ENCODE peak calls at places on chromosomes 2 and 18, in six cellular contexts. One of them, this sample, is unnamed.

GRCh38 chr2:209579236-209579749 is 155.4 kb downstream of the MAP2 start:
- DNase-seq in IMR-90: no peak
- DNase-seq in neuronal stem cell: peak
- DNase-seq in H9: peak
- DNase-seq in mesenchymal stem cell: no peak
- DNase-seq in H1: no peak
- DNase-seq in this sample: no peak

GRCh38 chr2:166068981-166069380 is 58.8 kb downstream of the SCN1A start:
- DNase-seq in IMR-90: peak
- DNase-seq in neuronal stem cell: no peak
- DNase-seq in H9: no peak
- DNase-seq in mesenchymal stem cell: no peak
- DNase-seq in H1: no peak
- DNase-seq in this sample: peak

GRCh38 chr2:200226652-200227426 is 79.7 kb upstream of the SPATS2L start:
- DNase-seq in IMR-90: no peak
- DNase-seq in neuronal stem cell: no peak
- DNase-seq in H9: no peak
- DNase-seq in mesenchymal stem cell: no peak
- DNase-seq in H1: no peak
- DNase-seq in this sample: no peak

GRCh38 chr2:195934484-195934883 is 134.2 kb downstream of the DNAH7 start:
- DNase-seq in IMR-90: no peak
- DNase-seq in neuronal stem cell: no peak
- DNase-seq in H9: no peak
- DNase-seq in mesenchymal stem cell: no peak
- DNase-seq in H1: no peak
- DNase-seq in this sample: no peak

GRCh38 chr2:80489718-80490117 is 185.2 kb upstream of the LRRTM1 start:
- DNase-seq in IMR-90: peak
- DNase-seq in neuronal stem cell: no peak
- DNase-seq in H9: no peak
- DNase-seq in mesenchymal stem cell: peak
- DNase-seq in H1: no peak
- DNase-seq in this sample: peak

GRCh38 chr18:79422022-79422782 is 26.5 kb downstream of the NFATC1 start:
- DNase-seq in IMR-90: peak
- DNase-seq in neuronal stem cell: no peak
- DNase-seq in H9: no peak
- DNase-seq in mesenchymal stem cell: no peak
- DNase-seq in H1: no peak
- DNase-seq in this sample: no peak

GRCh38 chr2:41187683-41188082 is 735.8 kb upstream of the SLC8A1 start:
- DNase-seq in IMR-90: no peak
- DNase-seq in neuronal stem cell: no peak
- DNase-seq in H9: no peak
- DNase-seq in mesenchymal stem cell: no peak
- DNase-seq in H1: no peak
- DNase-seq in this sample: no peak

GRCh38 chr2:86330015-86330414 is 7.4 kb downstream of the REEP1 start:
- DNase-seq in IMR-90: no peak
- DNase-seq in neuronal stem cell: no peak
- DNase-seq in H9: no peak
- DNase-seq in mesenchymal stem cell: no peak
- DNase-seq in H1: no peak
- DNase-seq in this sample: peak

GRCh38 chr2:206212673-206213513 is 53.2 kb downstream of the EEF1B2 start:
- DNase-seq in IMR-90: peak
- DNase-seq in neuronal stem cell: no peak
- DNase-seq in H9: no peak
- DNase-seq in mesenchymal stem cell: peak
- DNase-seq in H1: no peak
- DNase-seq in this sample: peak

GRCh38 chr2:64792995-64793639 is 139.4 kb upstream of the SERTAD2 start:
- DNase-seq in IMR-90: peak
- DNase-seq in neuronal stem cell: no peak
- DNase-seq in H9: no peak
- DNase-seq in mesenchymal stem cell: no peak
- DNase-seq in H1: no peak
- DNase-seq in this sample: no peak

GRCh38 chr2:138503087-138503442 is 1.5 kb downstream of the SPOPL start:
- DNase-seq in IMR-90: no peak
- DNase-seq in neuronal stem cell: no peak
- DNase-seq in H9: no peak
- DNase-seq in mesenchymal stem cell: peak
- DNase-seq in H1: no peak
- DNase-seq in this sample: peak

GRCh38 chr18:5600376-5601071 is 56.7 kb upstream of the EPB41L3 start:
- DNase-seq in IMR-90: peak
- DNase-seq in neuronal stem cell: no peak
- DNase-seq in H9: no peak
- DNase-seq in mesenchymal stem cell: no peak
- DNase-seq in H1: no peak
- DNase-seq in this sample: peak

GRCh38 chr2:217834744-217835513 is 167.9 kb downstream of the TNS1 start:
- DNase-seq in IMR-90: peak
- DNase-seq in neuronal stem cell: no peak
- DNase-seq in H9: no peak
- DNase-seq in mesenchymal stem cell: no peak
- DNase-seq in H1: no peak
- DNase-seq in this sample: no peak
- H3K27ac ChIP-seq in IMR-90: no peak
- H3K27ac ChIP-seq in neuronal stem cell: no peak
- H3K27ac ChIP-seq in H9: no peak
- H3K27ac ChIP-seq in mesenchymal stem cell: no peak
- H3K27ac ChIP-seq in H1: no peak
- H3K27ac ChIP-seq in this sample: no peak

DNA sequence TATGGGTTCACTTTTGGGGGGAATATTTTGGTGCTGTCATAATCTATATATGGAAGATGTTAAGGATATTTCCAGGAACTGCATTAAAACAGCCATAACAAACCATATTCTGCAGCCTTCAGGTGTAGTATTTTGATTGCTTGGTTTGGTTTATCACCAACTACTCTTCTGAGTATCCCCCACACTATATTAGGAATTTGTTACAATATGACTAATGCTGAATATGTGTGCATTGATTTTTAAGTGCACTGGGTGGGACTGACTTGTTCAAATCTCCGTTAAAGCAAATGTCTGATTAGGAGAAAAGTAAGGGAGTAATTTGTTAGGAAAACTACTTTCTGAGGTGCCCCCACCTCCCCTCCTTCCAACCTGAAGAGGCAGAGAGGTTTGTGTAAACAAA is 47.7 kb downstream of the SPTBN1 start:
- DNase-seq in IMR-90: no peak
- DNase-seq in neuronal stem cell: no peak
- DNase-seq in H9: no peak
- DNase-seq in mesenchymal stem cell: no peak
- DNase-seq in H1: no peak
- DNase-seq in this sample: no peak
- H3K14ac ChIP-seq in IMR-90: no peak
- H3K14ac ChIP-seq in neuronal stem cell: no peak
- H3K14ac ChIP-seq in H9: no peak
- H3K14ac ChIP-seq in mesenchymal stem cell: no peak
- H3K14ac ChIP-seq in H1: no peak
- H3K14ac ChIP-seq in this sample: no peak

GRCh38 chr2:23586691-23587090 is 201.7 kb downstream of the KLHL29 start:
- DNase-seq in IMR-90: no peak
- DNase-seq in neuronal stem cell: no peak
- DNase-seq in H9: no peak
- DNase-seq in mesenchymal stem cell: no peak
- DNase-seq in H1: no peak
- DNase-seq in this sample: no peak
- H3K27ac ChIP-seq in IMR-90: no peak
- H3K27ac ChIP-seq in neuronal stem cell: no peak
- H3K27ac ChIP-seq in H9: no peak
- H3K27ac ChIP-seq in mesenchymal stem cell: no peak
- H3K27ac ChIP-seq in H1: no peak
- H3K27ac ChIP-seq in this sample: no peak

GRCh38 chr18:76963951-76964350 is 141.6 kb downstream of the ZNF236 start:
- DNase-seq in IMR-90: no peak
- DNase-seq in neuronal stem cell: no peak
- DNase-seq in H9: no peak
- DNase-seq in mesenchymal stem cell: no peak
- DNase-seq in H1: no peak
- DNase-seq in this sample: no peak
- H3K14ac ChIP-seq in IMR-90: no peak
- H3K14ac ChIP-seq in neuronal stem cell: no peak
- H3K14ac ChIP-seq in H9: no peak
- H3K14ac ChIP-seq in mesenchymal stem cell: no peak
- H3K14ac ChIP-seq in H1: no peak
- H3K14ac ChIP-seq in this sample: no peak

GRCh38 chr18:12374398-12374797 is 2.6 kb downstream of the AFG3L2 start:
- DNase-seq in IMR-90: no peak
- DNase-seq in neuronal stem cell: no peak
- DNase-seq in H9: no peak
- DNase-seq in mesenchymal stem cell: no peak
- DNase-seq in H1: no peak
- DNase-seq in this sample: no peak

GRCh38 chr18:12373771-12374116 is 3.3 kb downstream of the AFG3L2 start:
- DNase-seq in IMR-90: no peak
- DNase-seq in neuronal stem cell: no peak
- DNase-seq in H9: no peak
- DNase-seq in mesenchymal stem cell: no peak
- DNase-seq in H1: no peak
- DNase-seq in this sample: no peak

GRCh38 chr18:12373032-12373770 is 3.8 kb downstream of the AFG3L2 start:
- DNase-seq in IMR-90: no peak
- DNase-seq in neuronal stem cell: no peak
- DNase-seq in H9: no peak
- DNase-seq in mesenchymal stem cell: peak
- DNase-seq in H1: no peak
- DNase-seq in this sample: no peak

GRCh38 chr18:12371590-12371989 is 5.4 kb downstream of the AFG3L2 start:
- DNase-seq in IMR-90: no peak
- DNase-seq in neuronal stem cell: no peak
- DNase-seq in H9: no peak
- DNase-seq in mesenchymal stem cell: no peak
- DNase-seq in H1: no peak
- DNase-seq in this sample: no peak

DNA sequence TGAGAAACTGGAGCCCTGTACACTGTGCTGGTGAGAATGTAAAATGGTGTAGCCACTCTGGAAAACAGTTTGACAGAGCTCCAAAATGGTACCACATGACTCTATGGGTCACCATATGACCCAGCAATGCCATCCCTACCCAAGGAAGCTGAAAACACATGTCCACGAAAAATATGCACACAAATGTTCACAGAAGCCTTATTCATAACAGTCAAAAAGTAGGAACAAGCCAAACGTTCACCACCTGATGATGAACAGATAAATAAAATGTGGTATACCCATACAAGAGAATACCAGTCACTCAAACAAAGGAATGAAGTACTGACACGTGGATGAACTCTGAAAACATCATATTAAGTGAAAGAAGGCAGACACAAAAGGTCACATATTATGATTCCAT is 4.6 kb downstream of the AFG3L2 start:
- DNase-seq in IMR-90: no peak
- DNase-seq in neuronal stem cell: no peak
- DNase-seq in H9: no peak
- DNase-seq in mesenchymal stem cell: no peak
- DNase-seq in H1: no peak
- DNase-seq in this sample: no peak
- H3K27ac ChIP-seq in IMR-90: no peak
- H3K27ac ChIP-seq in neuronal stem cell: no peak
- H3K27ac ChIP-seq in H9: no peak
- H3K27ac ChIP-seq in mesenchymal stem cell: no peak
- H3K27ac ChIP-seq in H1: no peak
- H3K27ac ChIP-seq in this sample: no peak

GRCh38 chr2:216233281-216233995 is 124.3 kb downstream of the XRCC5 start:
- DNase-seq in IMR-90: no peak
- DNase-seq in neuronal stem cell: no peak
- DNase-seq in H9: no peak
- DNase-seq in mesenchymal stem cell: no peak
- DNase-seq in H1: no peak
- DNase-seq in this sample: no peak
- H3K14ac ChIP-seq in IMR-90: no peak
- H3K14ac ChIP-seq in neuronal stem cell: peak
- H3K14ac ChIP-seq in H9: no peak
- H3K14ac ChIP-seq in mesenchymal stem cell: no peak
- H3K14ac ChIP-seq in H1: no peak
- H3K14ac ChIP-seq in this sample: no peak

DNA sequence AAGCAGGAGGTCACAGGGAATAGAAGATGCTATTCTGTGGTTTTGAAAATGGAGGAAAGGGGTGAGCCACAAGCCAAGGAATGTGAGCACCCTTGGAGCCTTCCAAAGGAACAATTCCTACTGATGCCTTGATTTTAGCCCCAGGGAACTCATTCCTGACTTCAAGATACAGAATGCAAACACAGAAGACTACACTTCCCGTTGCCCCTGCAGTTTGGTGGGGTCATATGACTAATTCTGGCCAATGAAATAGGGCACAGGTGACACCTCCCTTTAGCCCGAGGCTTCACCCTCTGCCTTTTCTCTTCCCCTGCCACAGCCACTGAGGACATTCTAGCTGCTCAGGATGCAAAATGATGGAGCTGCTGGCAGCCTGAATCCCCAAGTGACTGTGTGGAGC is 126.1 kb downstream of the INHBB start:
- DNase-seq in IMR-90: no peak
- DNase-seq in neuronal stem cell: no peak
- DNase-seq in H9: no peak
- DNase-seq in mesenchymal stem cell: no peak
- DNase-seq in H1: no peak
- DNase-seq in this sample: peak
- H3K27ac ChIP-seq in IMR-90: no peak
- H3K27ac ChIP-seq in neuronal stem cell: no peak
- H3K27ac ChIP-seq in H9: no peak
- H3K27ac ChIP-seq in mesenchymal stem cell: no peak
- H3K27ac ChIP-seq in H1: no peak
- H3K27ac ChIP-seq in this sample: no peak

GRCh38 chr18:46705521-46705920 is 48.5 kb upstream of the LOXHD1 start:
- DNase-seq in IMR-90: no peak
- DNase-seq in neuronal stem cell: peak
- DNase-seq in H9: peak
- DNase-seq in mesenchymal stem cell: no peak
- DNase-seq in H1: no peak
- DNase-seq in this sample: no peak
- H3K14ac ChIP-seq in IMR-90: no peak
- H3K14ac ChIP-seq in neuronal stem cell: no peak
- H3K14ac ChIP-seq in H9: no peak
- H3K14ac ChIP-seq in mesenchymal stem cell: no peak
- H3K14ac ChIP-seq in H1: no peak
- H3K14ac ChIP-seq in this sample: no peak

This sample was measured in trophoblast cell.